ENCODE peak calls at places on chromosome 5, in nine cellular contexts. One of them, this sample, is unnamed.

GRCh38 chr5:33114361-33114760 is 326.4 kb upstream of the TARS1 start:
- DNase-seq in AG08395: no peak
- DNase-seq in lower lobe of right lung: no peak
- DNase-seq in NCI-H460: no peak
- DNase-seq in CD4-positive, alpha-beta T cell: no peak
- DNase-seq in iPS DF 6.9: no peak
- DNase-seq in nephron progenitor cell: no peak
- DNase-seq in LoVo: no peak
- DNase-seq in iPS DF 19.7: no peak
- DNase-seq in this sample: no peak

GRCh38 chr5:59674763-59675162 is 218.8 kb downstream of the PDE4D start:
- DNase-seq in iPS DF 19.7: no peak
- DNase-seq in CD4-positive, alpha-beta T cell: no peak
- DNase-seq in LoVo: no peak
- DNase-seq in NCI-H460: no peak
- DNase-seq in lower lobe of right lung: no peak
- DNase-seq in nephron progenitor cell: no peak
- DNase-seq in AG08395: no peak
- DNase-seq in iPS DF 6.9: no peak
- DNase-seq in this sample: no peak

GRCh38 chr5:95870105-95870672 is 47.7 kb upstream of the GLRX start:
- DNase-seq in lower lobe of right lung: no peak
- DNase-seq in iPS DF 19.7: no peak
- DNase-seq in nephron progenitor cell: no peak
- DNase-seq in iPS DF 6.9: no peak
- DNase-seq in CD4-positive, alpha-beta T cell: no peak
- DNase-seq in AG08395: no peak
- DNase-seq in NCI-H460: no peak
- DNase-seq in LoVo: no peak
- DNase-seq in this sample: no peak

GRCh38 chr5:96476654-96477053 is 43.6 kb upstream of the PCSK1 start:
- DNase-seq in lower lobe of right lung: no peak
- DNase-seq in nephron progenitor cell: no peak
- DNase-seq in CD4-positive, alpha-beta T cell: no peak
- DNase-seq in iPS DF 6.9: no peak
- DNase-seq in AG08395: no peak
- DNase-seq in LoVo: no peak
- DNase-seq in iPS DF 19.7: no peak
- DNase-seq in NCI-H460: no peak
- DNase-seq in this sample: no peak

GRCh38 chr5:73365990-73366667 is 82.4 kb downstream of the FOXD1 start:
- DNase-seq in LoVo: no peak
- DNase-seq in NCI-H460: no peak
- DNase-seq in iPS DF 6.9: no peak
- DNase-seq in lower lobe of right lung: no peak
- DNase-seq in CD4-positive, alpha-beta T cell: no peak
- DNase-seq in nephron progenitor cell: no peak
- DNase-seq in iPS DF 19.7: no peak
- DNase-seq in AG08395: no peak
- DNase-seq in this sample: no peak

GRCh38 chr5:79011219-79011836 is 26.2 kb upstream of the ARSB start:
- DNase-seq in nephron progenitor cell: no peak
- DNase-seq in AG08395: peak
- DNase-seq in lower lobe of right lung: no peak
- DNase-seq in iPS DF 19.7: no peak
- DNase-seq in CD4-positive, alpha-beta T cell: no peak
- DNase-seq in LoVo: no peak
- DNase-seq in NCI-H460: no peak
- DNase-seq in iPS DF 6.9: no peak
- DNase-seq in this sample: no peak

GRCh38 chr5:111735829-111736228 is 21.2 kb downstream of the NREP start:
- DNase-seq in nephron progenitor cell: no peak
- DNase-seq in iPS DF 6.9: no peak
- DNase-seq in CD4-positive, alpha-beta T cell: no peak
- DNase-seq in AG08395: peak
- DNase-seq in LoVo: no peak
- DNase-seq in NCI-H460: peak
- DNase-seq in lower lobe of right lung: no peak
- DNase-seq in iPS DF 19.7: peak
- DNase-seq in this sample: peak

GRCh38 chr5:73515232-73515631 is 17.0 kb downstream of the BTF3 start:
- DNase-seq in LoVo: peak
- DNase-seq in CD4-positive, alpha-beta T cell: no peak
- DNase-seq in iPS DF 19.7: no peak
- DNase-seq in lower lobe of right lung: no peak
- DNase-seq in nephron progenitor cell: no peak
- DNase-seq in iPS DF 6.9: no peak
- DNase-seq in NCI-H460: no peak
- DNase-seq in AG08395: no peak
- DNase-seq in this sample: no peak

GRCh38 chr5:139862313-139862712 is 66.7 kb downstream of the PSD2 start:
- DNase-seq in NCI-H460: no peak
- DNase-seq in iPS DF 6.9: no peak
- DNase-seq in AG08395: peak
- DNase-seq in lower lobe of right lung: peak
- DNase-seq in LoVo: no peak
- DNase-seq in nephron progenitor cell: no peak
- DNase-seq in iPS DF 19.7: no peak
- DNase-seq in CD4-positive, alpha-beta T cell: no peak
- DNase-seq in this sample: peak

GRCh38 chr5:1185652-1186350 is 15.6 kb upstream of the SLC6A19 start:
- DNase-seq in lower lobe of right lung: peak
- DNase-seq in LoVo: no peak
- DNase-seq in CD4-positive, alpha-beta T cell: no peak
- DNase-seq in nephron progenitor cell: no peak
- DNase-seq in AG08395: no peak
- DNase-seq in NCI-H460: no peak
- DNase-seq in iPS DF 6.9: no peak
- DNase-seq in iPS DF 19.7: no peak
- DNase-seq in this sample: no peak

GRCh38 chr5:175347027-175347426 is 97.0 kb downstream of the DRD1 start:
- DNase-seq in CD4-positive, alpha-beta T cell: no peak
- DNase-seq in AG08395: no peak
- DNase-seq in lower lobe of right lung: no peak
- DNase-seq in NCI-H460: no peak
- DNase-seq in LoVo: peak
- DNase-seq in iPS DF 19.7: no peak
- DNase-seq in nephron progenitor cell: no peak
- DNase-seq in iPS DF 6.9: no peak
- DNase-seq in this sample: peak

GRCh38 chr5:149632311-149633251 is 51.3 kb downstream of the ARHGEF37 start:
- DNase-seq in NCI-H460: no peak
- DNase-seq in AG08395: peak
- DNase-seq in CD4-positive, alpha-beta T cell: no peak
- DNase-seq in iPS DF 19.7: no peak
- DNase-seq in nephron progenitor cell: peak
- DNase-seq in lower lobe of right lung: no peak
- DNase-seq in LoVo: peak
- DNase-seq in iPS DF 6.9: no peak
- DNase-seq in this sample: no peak

GRCh38 chr5:53694520-53695022 is 134.1 kb downstream of the NDUFS4 start:
- DNase-seq in iPS DF 6.9: no peak
- DNase-seq in iPS DF 19.7: no peak
- DNase-seq in LoVo: no peak
- DNase-seq in CD4-positive, alpha-beta T cell: no peak
- DNase-seq in nephron progenitor cell: no peak
- DNase-seq in NCI-H460: no peak
- DNase-seq in lower lobe of right lung: no peak
- DNase-seq in AG08395: no peak
- DNase-seq in this sample: no peak

GRCh38 chr5:76736679-76737078 is 20.8 kb downstream of the F2R start:
- DNase-seq in nephron progenitor cell: no peak
- DNase-seq in NCI-H460: no peak
- DNase-seq in CD4-positive, alpha-beta T cell: no peak
- DNase-seq in lower lobe of right lung: no peak
- DNase-seq in iPS DF 19.7: no peak
- DNase-seq in LoVo: no peak
- DNase-seq in AG08395: no peak
- DNase-seq in iPS DF 6.9: no peak
- DNase-seq in this sample: no peak

GRCh38 chr5:124824637-124825158 is 78.3 kb upstream of the ZNF608 start:
- DNase-seq in CD4-positive, alpha-beta T cell: no peak
- DNase-seq in lower lobe of right lung: no peak
- DNase-seq in iPS DF 19.7: no peak
- DNase-seq in AG08395: no peak
- DNase-seq in iPS DF 6.9: no peak
- DNase-seq in nephron progenitor cell: no peak
- DNase-seq in NCI-H460: no peak
- DNase-seq in LoVo: peak
- DNase-seq in this sample: no peak

This sample was measured in A673.